ENCODE peak calls at places on chromosomes 7 and 10, in six cellular contexts. One of them, this sample, is unnamed. For H3K27me3, the result is how much of the 10 kb centered on the place peaks cover.

GRCh38 chr7:77727936-77728701 is 31.9 kb downstream of the RSBN1L start:
- DNase-seq in tibial nerve: no peak
- DNase-seq in psoas muscle: no peak
- DNase-seq in fibroblast of lung: peak
- DNase-seq in endodermal cell: peak
- DNase-seq in adipocyte: peak
- DNase-seq in this sample: no peak

GRCh38 chr10:61623101-61623500 is 39.6 kb upstream of the CABCOCO1 start:
- DNase-seq in psoas muscle: no peak
- DNase-seq in fibroblast of lung: peak
- DNase-seq in adipocyte: no peak
- DNase-seq in tibial nerve: no peak
- DNase-seq in endodermal cell: no peak
- DNase-seq in this sample: no peak

GRCh38 chr10:114698271-114699185 is 40.5 kb upstream of the ABLIM1 start:
- DNase-seq in fibroblast of lung: peak
- DNase-seq in endodermal cell: no peak
- DNase-seq in tibial nerve: no peak
- DNase-seq in adipocyte: peak
- DNase-seq in psoas muscle: no peak
- DNase-seq in this sample: no peak

GRCh38 chr10:12510566-12510965 is 161.2 kb downstream of the CAMK1D start:
- DNase-seq in tibial nerve: no peak
- DNase-seq in endodermal cell: no peak
- DNase-seq in fibroblast of lung: peak
- DNase-seq in psoas muscle: no peak
- DNase-seq in adipocyte: peak
- DNase-seq in this sample: no peak

GRCh38 chr10:98433881-98434732 is 12.6 kb downstream of the HPS1 start:
- DNase-seq in fibroblast of lung: peak
- DNase-seq in adipocyte: no peak
- DNase-seq in psoas muscle: no peak
- DNase-seq in tibial nerve: no peak
- DNase-seq in endodermal cell: no peak
- DNase-seq in this sample: no peak

GRCh38 chr7:77752016-77752415 is 46.2 kb downstream of the TMEM60 start:
- DNase-seq in endodermal cell: no peak
- DNase-seq in tibial nerve: no peak
- DNase-seq in psoas muscle: no peak
- DNase-seq in fibroblast of lung: no peak
- DNase-seq in adipocyte: no peak
- DNase-seq in this sample: no peak

GRCh38 chr10:130127612-130128607 is 8.3 kb upstream of the GLRX3 start:
- DNase-seq in tibial nerve: no peak
- DNase-seq in fibroblast of lung: peak
- DNase-seq in endodermal cell: peak
- DNase-seq in psoas muscle: no peak
- DNase-seq in adipocyte: peak
- DNase-seq in this sample: peak

GRCh38 chr10:110207805-110208613 is 604 bp downstream of the MXI1 start:
- DNase-seq in adipocyte: peak
- DNase-seq in fibroblast of lung: peak
- DNase-seq in psoas muscle: peak
- DNase-seq in tibial nerve: no peak
- DNase-seq in endodermal cell: peak
- DNase-seq in this sample: peak

GRCh38 chr7:98730331-98730730 is 113.2 kb downstream of the NPTX2 start:
- DNase-seq in psoas muscle: no peak
- DNase-seq in endodermal cell: peak
- DNase-seq in tibial nerve: no peak
- DNase-seq in fibroblast of lung: no peak
- DNase-seq in adipocyte: no peak
- DNase-seq in this sample: no peak

GRCh38 chr10:32308027-32308603 is 38.8 kb downstream of the EPC1 start:
- DNase-seq in psoas muscle: no peak
- DNase-seq in tibial nerve: no peak
- DNase-seq in endodermal cell: no peak
- DNase-seq in fibroblast of lung: peak
- DNase-seq in adipocyte: no peak
- DNase-seq in this sample: no peak

GRCh38 chr7:30104134-30104533 is 30.7 kb upstream of the MTURN start:
- DNase-seq in fibroblast of lung: no peak
- DNase-seq in tibial nerve: no peak
- DNase-seq in endodermal cell: no peak
- DNase-seq in psoas muscle: no peak
- DNase-seq in adipocyte: no peak
- DNase-seq in this sample: no peak

GRCh38 chr10:60679388-60679987 is 98.8 kb upstream of the CDK1 start:
- DNase-seq in fibroblast of lung: no peak
- DNase-seq in tibial nerve: no peak
- DNase-seq in psoas muscle: no peak
- DNase-seq in adipocyte: no peak
- DNase-seq in endodermal cell: no peak
- DNase-seq in this sample: no peak

GRCh38 chr7:113131367-113131766 is 13.0 kb upstream of the SMIM30 start:
- DNase-seq in endodermal cell: no peak
- DNase-seq in psoas muscle: no peak
- DNase-seq in tibial nerve: no peak
- DNase-seq in fibroblast of lung: no peak
- DNase-seq in adipocyte: no peak
- DNase-seq in this sample: no peak

GRCh38 chr10:60955957-60956425 is 12.0 kb upstream of the RHOBTB1 start:
- DNase-seq in tibial nerve: no peak
- DNase-seq in psoas muscle: no peak
- DNase-seq in endodermal cell: no peak
- DNase-seq in fibroblast of lung: peak
- DNase-seq in adipocyte: peak
- DNase-seq in this sample: no peak

DNA sequence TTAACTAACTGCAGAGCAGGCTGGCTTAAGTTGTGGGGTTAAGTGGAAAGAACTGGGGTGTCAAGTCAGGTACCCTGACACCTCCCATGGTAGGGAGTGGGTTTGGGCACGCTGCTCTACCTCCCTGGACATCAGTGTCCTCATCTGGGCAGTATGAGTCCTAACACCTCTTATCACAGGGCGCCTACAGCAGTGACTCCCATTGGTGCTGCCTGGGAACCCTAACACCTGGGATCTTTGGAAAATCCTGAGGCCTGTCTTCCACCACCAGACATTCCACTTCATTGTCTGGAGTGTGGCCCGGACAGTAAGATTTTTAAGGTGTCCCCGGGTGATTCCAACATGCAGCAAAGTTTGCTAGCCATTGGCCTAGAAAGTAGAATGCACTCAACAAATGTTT is 239.1 kb downstream of the SKAP2 start:
- DNase-seq in psoas muscle: no peak
- DNase-seq in adipocyte: no peak
- DNase-seq in tibial nerve: no peak
- DNase-seq in endodermal cell: no peak
- DNase-seq in fibroblast of lung: no peak
- DNase-seq in this sample: no peak
- H3K27me3 ChIP-seq in psoas muscle: under half
- H3K27me3 ChIP-seq in adipocyte: under half
- H3K27me3 ChIP-seq in tibial nerve: under half
- H3K27me3 ChIP-seq in endodermal cell: under half
- H3K27me3 ChIP-seq in fibroblast of lung: under half
- H3K27me3 ChIP-seq in this sample: under half

DNA sequence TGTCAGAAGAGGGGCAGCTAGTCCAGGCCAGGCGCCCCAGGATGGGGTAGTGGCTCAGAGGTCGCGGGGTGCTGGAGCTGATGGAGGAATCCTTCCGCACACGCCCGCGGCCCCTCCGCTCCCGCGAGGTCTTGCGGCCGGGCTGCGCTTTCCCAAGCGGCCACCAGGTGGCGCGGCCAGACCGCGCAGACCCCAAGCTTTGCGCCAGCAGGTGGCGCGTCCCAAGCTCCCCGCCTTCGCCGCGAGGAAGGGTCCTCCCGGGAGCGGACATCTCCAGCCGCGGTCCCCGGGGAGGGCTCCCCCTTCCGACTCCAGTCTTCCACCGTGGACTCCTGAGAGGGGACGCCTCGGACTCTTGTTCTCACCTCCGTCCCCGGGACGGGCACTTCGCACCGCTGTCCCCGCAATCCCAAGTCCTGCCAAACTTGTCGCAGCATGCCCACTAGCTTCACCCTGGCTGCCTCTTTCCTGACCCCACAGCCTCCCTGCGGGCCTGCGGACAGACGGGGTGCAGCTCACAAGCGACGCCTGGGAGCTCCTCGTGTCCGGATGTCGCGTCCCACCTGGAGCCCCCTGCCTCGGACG is 19.4 kb downstream of the KCNK18 start:
- DNase-seq in fibroblast of lung: peak
- DNase-seq in psoas muscle: peak
- DNase-seq in tibial nerve: no peak
- DNase-seq in endodermal cell: peak
- DNase-seq in adipocyte: peak
- DNase-seq in this sample: peak
- H3K4me3 ChIP-seq in fibroblast of lung: peak
- H3K4me3 ChIP-seq in psoas muscle: peak
- H3K4me3 ChIP-seq in tibial nerve: no peak
- H3K4me3 ChIP-seq in endodermal cell: peak
- H3K4me3 ChIP-seq in adipocyte: peak
- H3K4me3 ChIP-seq in this sample: peak

GRCh38 chr10:121647401-121647800 is 49.2 kb upstream of the FGFR2 start:
- DNase-seq in adipocyte: no peak
- DNase-seq in fibroblast of lung: no peak
- DNase-seq in tibial nerve: no peak
- DNase-seq in psoas muscle: no peak
- DNase-seq in endodermal cell: no peak
- DNase-seq in this sample: no peak

GRCh38 chr10:121644501-121644900 is 46.3 kb upstream of the FGFR2 start:
- DNase-seq in fibroblast of lung: no peak
- DNase-seq in endodermal cell: no peak
- DNase-seq in adipocyte: no peak
- DNase-seq in tibial nerve: no peak
- DNase-seq in psoas muscle: no peak
- DNase-seq in this sample: no peak

GRCh38 chr10:121648078-121648477 is 49.8 kb upstream of the FGFR2 start:
- DNase-seq in adipocyte: no peak
- DNase-seq in tibial nerve: no peak
- DNase-seq in endodermal cell: peak
- DNase-seq in psoas muscle: no peak
- DNase-seq in fibroblast of lung: no peak
- DNase-seq in this sample: peak

GRCh38 chr10:121648493-121648892 is 50.2 kb upstream of the FGFR2 start:
- DNase-seq in fibroblast of lung: no peak
- DNase-seq in adipocyte: no peak
- DNase-seq in endodermal cell: no peak
- DNase-seq in psoas muscle: no peak
- DNase-seq in tibial nerve: no peak
- DNase-seq in this sample: no peak

GRCh38 chr10:121645696-121646095 is 47.5 kb upstream of the FGFR2 start:
- DNase-seq in psoas muscle: no peak
- DNase-seq in tibial nerve: no peak
- DNase-seq in endodermal cell: no peak
- DNase-seq in fibroblast of lung: no peak
- DNase-seq in adipocyte: no peak
- DNase-seq in this sample: no peak
- H3K27me3 ChIP-seq in psoas muscle: under half
- H3K27me3 ChIP-seq in tibial nerve: under half
- H3K27me3 ChIP-seq in endodermal cell: under half
- H3K27me3 ChIP-seq in fibroblast of lung: under half
- H3K27me3 ChIP-seq in adipocyte: under half
- H3K27me3 ChIP-seq in this sample: under half

GRCh38 chr10:125121003-125121402 is 39.4 kb downstream of the CTBP2 start:
- DNase-seq in adipocyte: no peak
- DNase-seq in fibroblast of lung: no peak
- DNase-seq in tibial nerve: no peak
- DNase-seq in endodermal cell: no peak
- DNase-seq in psoas muscle: peak
- DNase-seq in this sample: peak

GRCh38 chr10:125124114-125124486 is 36.3 kb downstream of the CTBP2 start:
- DNase-seq in tibial nerve: no peak
- DNase-seq in fibroblast of lung: no peak
- DNase-seq in psoas muscle: no peak
- DNase-seq in endodermal cell: no peak
- DNase-seq in adipocyte: no peak
- DNase-seq in this sample: no peak

GRCh38 chr10:125124907-125125306 is 35.5 kb downstream of the CTBP2 start:
- DNase-seq in adipocyte: no peak
- DNase-seq in fibroblast of lung: peak
- DNase-seq in endodermal cell: no peak
- DNase-seq in psoas muscle: peak
- DNase-seq in tibial nerve: no peak
- DNase-seq in this sample: peak

GRCh38 chr10:125122566-125122965 is 37.8 kb downstream of the CTBP2 start:
- DNase-seq in endodermal cell: no peak
- DNase-seq in fibroblast of lung: no peak
- DNase-seq in tibial nerve: no peak
- DNase-seq in adipocyte: no peak
- DNase-seq in psoas muscle: no peak
- DNase-seq in this sample: peak

GRCh38 chr10:125123363-125124113 is 36.8 kb downstream of the CTBP2 start:
- DNase-seq in psoas muscle: peak
- DNase-seq in fibroblast of lung: peak
- DNase-seq in tibial nerve: peak
- DNase-seq in endodermal cell: no peak
- DNase-seq in adipocyte: peak
- DNase-seq in this sample: peak
- H3K4me3 ChIP-seq in psoas muscle: peak
- H3K4me3 ChIP-seq in fibroblast of lung: peak
- H3K4me3 ChIP-seq in tibial nerve: peak
- H3K4me3 ChIP-seq in endodermal cell: no peak
- H3K4me3 ChIP-seq in adipocyte: peak
- H3K4me3 ChIP-seq in this sample: peak

GRCh38 chr10:124375353-124375614 is 43.4 kb downstream of the OAT start:
- DNase-seq in endodermal cell: no peak
- DNase-seq in adipocyte: no peak
- DNase-seq in fibroblast of lung: no peak
- DNase-seq in tibial nerve: no peak
- DNase-seq in psoas muscle: no peak
- DNase-seq in this sample: no peak

GRCh38 chr10:124376411-124376810 is 42.3 kb downstream of the OAT start:
- DNase-seq in psoas muscle: no peak
- DNase-seq in adipocyte: no peak
- DNase-seq in endodermal cell: no peak
- DNase-seq in tibial nerve: no peak
- DNase-seq in fibroblast of lung: no peak
- DNase-seq in this sample: no peak

GRCh38 chr10:124378271-124378670 is 40.5 kb downstream of the OAT start:
- DNase-seq in adipocyte: no peak
- DNase-seq in psoas muscle: no peak
- DNase-seq in endodermal cell: peak
- DNase-seq in fibroblast of lung: no peak
- DNase-seq in tibial nerve: no peak
- DNase-seq in this sample: peak

GRCh38 chr10:124375691-124376090 is 43.0 kb downstream of the OAT start:
- DNase-seq in endodermal cell: peak
- DNase-seq in tibial nerve: no peak
- DNase-seq in psoas muscle: no peak
- DNase-seq in adipocyte: no peak
- DNase-seq in fibroblast of lung: no peak
- DNase-seq in this sample: no peak

DNA sequence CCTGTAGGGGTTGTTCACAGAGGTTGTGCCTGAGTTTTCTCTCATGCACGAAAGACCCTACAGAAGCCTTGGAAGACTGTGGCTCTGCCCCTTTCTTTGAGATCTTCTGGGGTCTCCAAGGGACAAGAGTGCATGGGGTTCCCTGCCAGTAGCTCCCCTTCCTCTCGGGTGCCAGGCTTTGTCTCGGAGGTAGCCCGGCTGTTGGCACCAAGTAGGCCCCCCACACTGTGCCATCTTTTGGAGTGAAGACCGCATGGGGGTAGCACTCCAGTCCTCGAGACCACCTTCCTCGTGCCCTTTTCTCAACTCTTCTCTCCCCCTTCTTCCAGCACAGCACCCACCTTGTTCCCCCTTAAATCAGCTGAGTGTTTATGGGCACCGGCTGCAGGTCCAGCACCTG is 41.6 kb downstream of the OAT start:
- DNase-seq in endodermal cell: no peak
- DNase-seq in tibial nerve: no peak
- DNase-seq in psoas muscle: no peak
- DNase-seq in fibroblast of lung: no peak
- DNase-seq in adipocyte: no peak
- DNase-seq in this sample: no peak
- H3K27me3 ChIP-seq in endodermal cell: under half
- H3K27me3 ChIP-seq in tibial nerve: under half
- H3K27me3 ChIP-seq in psoas muscle: under half
- H3K27me3 ChIP-seq in fibroblast of lung: under half
- H3K27me3 ChIP-seq in adipocyte: half or more
- H3K27me3 ChIP-seq in this sample: under half

This sample was measured in dorsolateral prefrontal cortex.